ENCODE peak calls at places on chromosomes 13 and 19, in four cellular contexts. One of them, this sample, is unnamed.

GRCh38 chr19:19406878-19407639 is 1.6 kb downstream of the GATAD2A start:
- DNase-seq in spleen: peak; percentile 85
- DNase-seq in endothelial cell of umbilical vein: peak; percentile 78
- DNase-seq in Panc1: no peak
- DNase-seq in this sample: no peak

GRCh38 chr13:112624602-112625430 is 36.9 kb upstream of the TUBGCP3 start:
- DNase-seq in spleen: peak; percentile 59
- DNase-seq in endothelial cell of umbilical vein: no peak
- DNase-seq in Panc1: no peak
- DNase-seq in this sample: no peak

GRCh38 chr19:50639121-50640112 is at the start of gene SYT3:
- DNase-seq in spleen: peak; percentile 79
- DNase-seq in endothelial cell of umbilical vein: no peak
- DNase-seq in Panc1: no peak
- DNase-seq in this sample: no peak

GRCh38 chr13:96904232-96904631 is 90.0 kb downstream of the OXGR1 start:
- DNase-seq in spleen: no peak
- DNase-seq in endothelial cell of umbilical vein: no peak
- DNase-seq in Panc1: no peak
- DNase-seq in this sample: no peak

GRCh38 chr19:43464089-43464775 is 1.2 kb downstream of the LYPD3 start:
- DNase-seq in spleen: peak; percentile 93
- DNase-seq in endothelial cell of umbilical vein: no peak
- DNase-seq in Panc1: no peak
- DNase-seq in this sample: no peak

GRCh38 chr13:29494520-29494919 is 101.0 kb downstream of the SLC7A1 start:
- DNase-seq in spleen: peak; percentile 77
- DNase-seq in endothelial cell of umbilical vein: no peak
- DNase-seq in Panc1: no peak
- DNase-seq in this sample: no peak

GRCh38 chr19:32339988-32340874 is 5.2 kb upstream of the ZNF507 start:
- DNase-seq in spleen: peak; percentile 81
- DNase-seq in endothelial cell of umbilical vein: peak; percentile 61
- DNase-seq in Panc1: peak; percentile 53
- DNase-seq in this sample: no peak

GRCh38 chr13:99311137-99311536 is 3.9 kb upstream of the GPR183 start:
- DNase-seq in spleen: no peak
- DNase-seq in endothelial cell of umbilical vein: no peak
- DNase-seq in Panc1: no peak
- DNase-seq in this sample: no peak

GRCh38 chr19:51375504-51376221 is 3.2 kb upstream of the NKG7 start:
- DNase-seq in spleen: peak; percentile 47
- DNase-seq in endothelial cell of umbilical vein: no peak
- DNase-seq in Panc1: no peak
- DNase-seq in this sample: no peak

GRCh38 chr13:100673831-100674362 is 698 bp downstream of the TMTC4 start:
- DNase-seq in spleen: no peak
- DNase-seq in endothelial cell of umbilical vein: peak; percentile 91
- DNase-seq in Panc1: no peak
- DNase-seq in this sample: peak; percentile 69

DNA sequence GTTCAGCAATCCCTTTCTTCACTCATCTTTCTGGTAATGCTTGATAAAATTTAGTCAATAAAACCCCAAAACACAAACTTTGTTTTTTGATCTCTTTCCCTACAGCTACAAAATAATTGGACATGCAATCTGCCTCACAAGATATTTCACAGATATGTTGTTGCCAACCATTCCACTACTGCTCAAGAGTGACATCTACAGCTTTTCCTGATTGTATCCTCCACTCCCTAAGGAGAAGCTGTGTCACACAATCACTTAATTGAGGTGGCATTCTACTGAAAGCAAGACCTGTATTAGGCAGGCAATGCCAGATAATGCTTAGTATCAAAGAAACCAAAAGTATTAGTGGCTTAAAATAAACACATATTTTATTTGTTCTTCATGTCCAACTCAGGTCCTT is 1646.2 kb upstream of the SPRY2 start:
- DNase-seq in spleen: no peak
- DNase-seq in endothelial cell of umbilical vein: no peak
- DNase-seq in Panc1: no peak
- DNase-seq in this sample: no peak
- TF ChIP-seq CTCF in spleen: no peak
- TF ChIP-seq CTCF in endothelial cell of umbilical vein: no peak
- TF ChIP-seq CTCF in Panc1: no peak
- TF ChIP-seq CTCF in this sample: peak; percentile 42

GRCh38 chr13:94558721-94559120 is 37.2 kb downstream of the TGDS start:
- DNase-seq in spleen: no peak
- DNase-seq in endothelial cell of umbilical vein: no peak
- DNase-seq in Panc1: no peak
- DNase-seq in this sample: no peak
- H3K4me3 ChIP-seq in spleen: no peak overlapping the region
- H3K4me3 ChIP-seq in endothelial cell of umbilical vein: no peak overlapping the region
- H3K4me3 ChIP-seq in Panc1: no peak overlapping the region
- H3K4me3 ChIP-seq in this sample: no peak overlapping the region

DNA sequence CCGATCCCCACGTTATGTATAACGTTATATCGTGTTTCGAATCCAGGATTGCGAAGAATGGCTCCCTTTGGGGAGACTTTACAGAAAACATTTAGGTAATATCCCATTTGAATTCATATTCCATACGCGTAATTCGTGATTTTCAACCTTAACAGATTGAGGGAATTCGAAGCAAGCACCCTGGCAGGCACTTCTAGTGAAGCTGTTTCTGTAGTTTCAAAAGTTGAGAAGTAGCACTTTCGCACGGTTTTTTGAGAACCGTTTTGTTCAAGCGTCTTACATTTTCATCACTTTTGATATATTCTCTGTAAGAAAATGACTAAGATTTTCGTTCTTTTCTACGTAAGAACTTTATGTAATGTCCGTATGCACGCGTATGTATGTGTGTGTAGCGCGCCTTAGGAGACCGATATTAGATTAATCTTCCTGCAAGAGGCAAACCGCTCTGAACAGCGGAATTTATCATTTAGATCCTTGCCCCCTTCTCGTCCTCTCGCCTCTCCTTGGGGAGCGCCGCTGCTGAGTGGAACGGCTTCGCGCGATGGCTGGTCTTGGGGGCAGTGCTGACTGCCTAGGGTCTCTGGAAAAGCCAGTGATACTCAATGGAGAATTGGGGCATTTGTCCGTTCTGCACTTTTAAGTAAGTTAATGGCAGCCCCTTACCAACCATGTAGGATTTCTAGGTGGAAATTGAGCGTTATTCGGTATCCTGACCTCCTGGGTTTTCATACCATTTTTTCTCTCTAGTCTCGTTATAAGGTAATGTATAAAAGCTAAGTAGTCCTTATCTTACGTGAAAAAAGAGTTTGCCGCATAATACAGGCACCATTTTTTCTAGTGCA is 4.8 kb downstream of the MAB21L1 start:
- DNase-seq in spleen: no peak
- DNase-seq in endothelial cell of umbilical vein: no peak
- DNase-seq in Panc1: no peak
- DNase-seq in this sample: no peak
- TF ChIP-seq CTCF in spleen: no peak
- TF ChIP-seq CTCF in endothelial cell of umbilical vein: no peak
- TF ChIP-seq CTCF in Panc1: no peak
- TF ChIP-seq CTCF in this sample: no peak

GRCh38 chr19:656751-657559 is 6.1 kb downstream of the RNF126 start:
- DNase-seq in spleen: peak; percentile 74
- DNase-seq in endothelial cell of umbilical vein: no peak
- DNase-seq in Panc1: no peak
- DNase-seq in this sample: no peak

GRCh38 chr19:657611-658010 is 5.4 kb downstream of the RNF126 start:
- DNase-seq in spleen: peak; percentile 74
- DNase-seq in endothelial cell of umbilical vein: no peak
- DNase-seq in Panc1: no peak
- DNase-seq in this sample: no peak

GRCh38 chr19:658059-658839 is 4.8 kb downstream of the RNF126 start:
- DNase-seq in spleen: peak; percentile 76
- DNase-seq in endothelial cell of umbilical vein: no peak
- DNase-seq in Panc1: no peak
- DNase-seq in this sample: no peak

GRCh38 chr19:660793-661426 is 2.1 kb downstream of the RNF126 start:
- DNase-seq in spleen: peak; percentile 89
- DNase-seq in endothelial cell of umbilical vein: no peak
- DNase-seq in Panc1: no peak
- DNase-seq in this sample: no peak

DNA sequence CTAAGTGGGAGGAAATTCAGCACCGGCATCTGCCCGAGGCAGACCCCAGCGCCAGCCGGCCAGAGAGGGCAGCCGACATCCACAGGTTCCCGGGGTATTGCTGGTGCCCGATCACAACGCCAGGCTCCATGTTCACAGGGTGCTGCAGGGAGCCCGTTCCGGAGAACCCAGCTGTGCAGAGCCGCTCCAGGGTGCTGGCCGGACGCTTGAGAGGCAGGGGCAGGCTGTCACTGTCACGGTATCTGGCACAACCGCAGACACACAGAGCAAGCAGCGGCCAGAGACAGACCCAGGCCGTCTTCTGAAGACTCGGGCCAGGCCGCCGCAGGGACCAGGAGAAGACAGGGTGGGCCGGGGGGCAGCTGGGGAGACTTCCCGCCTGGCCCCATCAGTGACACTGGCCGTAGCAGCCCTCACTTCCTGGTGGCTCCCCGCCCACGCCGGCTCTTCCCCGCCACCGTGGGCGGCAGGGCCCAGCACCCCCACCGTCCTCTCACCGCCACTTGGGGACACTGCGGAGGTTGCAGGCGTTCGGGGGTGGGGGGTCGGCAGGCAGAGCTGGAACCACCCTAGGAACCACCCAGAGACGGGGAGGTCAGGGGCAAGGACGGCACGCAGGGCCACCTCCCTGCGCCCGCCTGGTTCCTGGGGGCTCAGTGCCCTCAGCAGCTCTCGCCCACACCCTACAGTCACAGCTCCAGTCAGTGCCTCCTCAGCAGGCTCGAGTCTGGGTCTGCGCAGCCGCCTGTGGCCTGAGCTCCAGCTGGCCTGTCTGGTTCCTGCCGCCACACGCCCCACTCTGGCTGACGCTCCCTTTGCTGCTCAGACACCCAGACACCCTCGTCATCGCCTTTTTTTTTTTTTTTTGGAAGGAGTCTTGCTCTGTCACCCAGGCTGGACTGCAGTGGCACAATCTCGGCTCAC is 3.8 kb downstream of the RNF126 start:
- DNase-seq in spleen: peak; percentile 88
- DNase-seq in endothelial cell of umbilical vein: no peak
- DNase-seq in Panc1: no peak
- DNase-seq in this sample: no peak
- H3K4me3 ChIP-seq in spleen: no peak overlapping the region
- H3K4me3 ChIP-seq in endothelial cell of umbilical vein: no peak overlapping the region
- H3K4me3 ChIP-seq in Panc1: no peak overlapping the region
- H3K4me3 ChIP-seq in this sample: no peak overlapping the region

GRCh38 chr13:40665061-40665753 is 1.2 kb downstream of the FOXO1 start:
- DNase-seq in spleen: peak; percentile 90
- DNase-seq in endothelial cell of umbilical vein: no peak
- DNase-seq in Panc1: no peak
- DNase-seq in this sample: no peak
- TF ChIP-seq CTCF in spleen: no peak
- TF ChIP-seq CTCF in endothelial cell of umbilical vein: no peak
- TF ChIP-seq CTCF in Panc1: peak; percentile 23
- TF ChIP-seq CTCF in this sample: no peak

GRCh38 chr19:38319421-38320258 is at the start of gene KCNK6:
- DNase-seq in spleen: peak; percentile 88
- DNase-seq in endothelial cell of umbilical vein: peak; percentile 47
- DNase-seq in Panc1: no peak
- DNase-seq in this sample: no peak
- H3K4me3 ChIP-seq in spleen: peak within 1 kb of the TSS; percentile 85
- H3K4me3 ChIP-seq in endothelial cell of umbilical vein: peak within 1 kb of the TSS; percentile 74
- H3K4me3 ChIP-seq in Panc1: peak within 1 kb of the TSS; percentile 86
- H3K4me3 ChIP-seq in this sample: peak within 1 kb of the TSS; percentile 82

GRCh38 chr19:5336195-5336965 is 4.2 kb downstream of the PTPRS start:
- DNase-seq in spleen: no peak
- DNase-seq in endothelial cell of umbilical vein: no peak
- DNase-seq in Panc1: no peak
- DNase-seq in this sample: no peak
- TF ChIP-seq CTCF in spleen: no peak
- TF ChIP-seq CTCF in endothelial cell of umbilical vein: no peak
- TF ChIP-seq CTCF in Panc1: no peak
- TF ChIP-seq CTCF in this sample: no peak

GRCh38 chr13:64749301-64749700 is 2480.8 kb downstream of the PCDH9 start:
- DNase-seq in spleen: no peak
- DNase-seq in endothelial cell of umbilical vein: no peak
- DNase-seq in Panc1: no peak
- DNase-seq in this sample: no peak

GRCh38 chr13:64758520-64758919 is 2471.6 kb downstream of the PCDH9 start:
- DNase-seq in spleen: no peak
- DNase-seq in endothelial cell of umbilical vein: no peak
- DNase-seq in Panc1: no peak
- DNase-seq in this sample: no peak

GRCh38 chr13:64755961-64756360 is 2474.2 kb downstream of the PCDH9 start:
- DNase-seq in spleen: no peak
- DNase-seq in endothelial cell of umbilical vein: no peak
- DNase-seq in Panc1: no peak
- DNase-seq in this sample: no peak

GRCh38 chr13:64756621-64757020 is 2473.5 kb downstream of the PCDH9 start:
- DNase-seq in spleen: no peak
- DNase-seq in endothelial cell of umbilical vein: no peak
- DNase-seq in Panc1: no peak
- DNase-seq in this sample: no peak

DNA sequence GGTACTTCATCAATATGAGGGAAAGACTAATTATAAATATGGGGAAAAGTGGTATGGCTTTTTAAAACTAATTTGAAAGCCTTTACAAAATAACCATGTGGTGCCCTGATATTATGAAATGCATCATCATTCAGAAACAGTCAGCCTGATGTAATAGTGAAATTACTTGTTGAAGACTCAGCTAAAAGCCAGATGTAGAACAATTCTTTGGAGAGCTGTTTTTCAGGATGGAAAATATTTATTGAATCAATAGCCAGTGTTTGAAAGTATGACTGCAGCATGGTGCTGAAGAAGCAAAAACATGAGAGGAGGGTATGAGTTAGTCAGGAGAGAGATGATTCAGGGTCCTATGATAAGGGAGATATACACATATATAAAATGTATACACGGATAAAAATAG is 2476.5 kb downstream of the PCDH9 start:
- DNase-seq in spleen: no peak
- DNase-seq in endothelial cell of umbilical vein: no peak
- DNase-seq in Panc1: no peak
- DNase-seq in this sample: no peak
- H3K4me3 ChIP-seq in spleen: no peak overlapping the region
- H3K4me3 ChIP-seq in endothelial cell of umbilical vein: no peak overlapping the region
- H3K4me3 ChIP-seq in Panc1: no peak overlapping the region
- H3K4me3 ChIP-seq in this sample: no peak overlapping the region

GRCh38 chr13:60755380-60756163 is 358.6 kb downstream of the TDRD3 start:
- DNase-seq in spleen: no peak
- DNase-seq in endothelial cell of umbilical vein: peak; percentile 65
- DNase-seq in Panc1: no peak
- DNase-seq in this sample: no peak
- TF ChIP-seq CTCF in spleen: no peak
- TF ChIP-seq CTCF in endothelial cell of umbilical vein: no peak
- TF ChIP-seq CTCF in Panc1: no peak
- TF ChIP-seq CTCF in this sample: peak; percentile 37